ENCODE peak calls at places on chromosomes 13 and 19, in four cellular contexts. G is activated B cell treated with CpG ODN at 0.5 μM for 24 hours, N is AG10803, W is tibial artery. T is an unnamed sample.

GRCh38 chr13:88887045-88887662 is 1216.0 kb downstream of the SLITRK5 start:
- DNase-seq in G (no peak), W (no peak), N (no peak), T (no peak)

GRCh38 chr19:7373862-7374261 is 25.1 kb downstream of the ARHGEF18 start:
- DNase-seq in G (no peak), W (no peak), N (no peak), T (no peak)

GRCh38 chr13:50529154-50529882 is 314.2 kb downstream of the DLEU7 start:
- DNase-seq in G (no peak), W (peak), N (peak), T (peak)

GRCh38 chr13:19159181-19159580 is 22.4 kb downstream of the TUBA3C start:
- DNase-seq in G (no peak), W (no peak), N (no peak), T (no peak)

GRCh38 chr19:51098366-51099069 is 9.7 kb downstream of the CTU1 start:
- DNase-seq in W (no peak), N (no peak), G (no peak), T (peak)

GRCh38 chr19:54430306-54431254 is 15.3 kb downstream of the TTYH1 start:
- DNase-seq in W (no peak), N (no peak), G (peak), T (peak)

GRCh38 chr19:35144600-35145436 is 1.8 kb downstream of the FXYD7 start:
- DNase-seq in W (no peak), G (no peak), N (no peak), T (no peak)

GRCh38 chr19:3507371-3508120 is 1.4 kb downstream of the FZR1 start:
- DNase-seq in N (no peak), G (no peak), W (no peak), T (peak)

GRCh38 chr13:46629811-46630413 is 76.9 kb downstream of the LRCH1 start:
- DNase-seq in N (no peak), G (no peak), W (no peak), T (no peak)

GRCh38 chr13:112417079-112417478 is 40.9 kb downstream of the SPACA7 start:
- DNase-seq in W (no peak), G (no peak), N (no peak), T (no peak)

GRCh38 chr19:8569066-8569761 is 8.0 kb downstream of the MYO1F start:
- DNase-seq in G (peak), W (peak), N (peak), T (peak)

GRCh38 chr19:7179917-7180306 is 110.4 kb downstream of the ZNF557 start:
- DNase-seq in G (no peak), N (no peak), W (no peak), T (no peak)

GRCh38 chr19:3539743-3540118 is 757 bp downstream of the TEKTIP1 start:
- DNase-seq in W (no peak), N (no peak), G (no peak), T (no peak)

GRCh38 chr19:1975081-1975480 is 34.1 kb downstream of the CSNK1G2 start:
- DNase-seq in N (no peak), G (no peak), W (no peak), T (no peak)

GRCh38 chr13:113861433-113862030 is 2.3 kb downstream of the GAS6 start:
- DNase-seq in N (no peak), G (no peak), W (no peak), T (no peak)

GRCh38 chr13:50323440-50324070 is 308.3 kb downstream of the KCNRG start:
- DNase-seq in W (no peak), G (no peak), N (peak), T (no peak)

GRCh38 chr13:63948045-63948444 is 2532.4 kb upstream of the PCDH20 start:
- DNase-seq in W (no peak), N (no peak), G (no peak), T (no peak)

GRCh38 chr13:102089177-102089576 is 312.7 kb downstream of the FGF14 start:
- DNase-seq in G (no peak), W (no peak), N (peak), T (no peak)

GRCh38 chr13:94352057-94352456 is 127.4 kb downstream of the DCT start:
- DNase-seq in G (no peak), W (no peak), N (no peak), T (no peak)

GRCh38 chr19:18300930-18301717 is 19.7 kb upstream of the JUND start:
- DNase-seq in N (peak), G (no peak), W (peak), T (peak)

GRCh38 chr13:28100149-28101121 is at the start of gene FLT3:
- DNase-seq in W (no peak), G (peak), N (peak), T (peak)

GRCh38 chr13:40350283-40350992 is 316.0 kb downstream of the FOXO1 start:
- DNase-seq in N (no peak), W (no peak), G (no peak), T (no peak)

GRCh38 chr19:12293771-12294307 is 844 bp downstream of the ZNF44 start:
- DNase-seq in W (peak), N (peak), G (peak), T (peak)

GRCh38 chr13:76992548-76993001 is 694 bp downstream of the CLN5 start:
- DNase-seq in G (peak), W (peak), N (peak), T (peak)

GRCh38 chr19:799076-799881 is 2.0 kb downstream of the PTBP1 start:
- DNase-seq in N (peak), W (no peak), G (no peak), T (peak)

GRCh38 chr19:5143471-5144411 is 174.8 kb downstream of the KDM4B start:
- DNase-seq in G (peak), W (no peak), N (no peak), T (peak)

GRCh38 chr13:33228645-33229445 is 56.7 kb downstream of the STARD13 start:
- DNase-seq in W (no peak), N (peak), G (no peak), T (no peak)

GRCh38 chr19:35977446-35978222 is 17.4 kb upstream of the SDHAF1 start:
- DNase-seq in N (no peak), G (no peak), W (no peak), T (peak)

GRCh38 chr13:101434486-101434885 is 18.0 kb upstream of the ITGBL1 start:
- DNase-seq in N (peak), G (no peak), W (no peak), T (no peak)

GRCh38 chr19:14511245-14511625 is 7.0 kb downstream of the DNAJB1 start:
- DNase-seq in W (no peak), N (no peak), G (no peak), T (no peak)

GRCh38 chr13:52695856-52696255 is 43.2 kb downstream of the SUGT1 start:
- DNase-seq in G (no peak), W (no peak), N (peak), T (no peak)

GRCh38 chr19:42255766-42256750 is 1.1 kb upstream of the ERF start:
- DNase-seq in N (peak), W (peak), G (no peak), T (peak)

GRCh38 chr13:39945226-39945625 is 289.8 kb downstream of the COG6 start:
- DNase-seq in W (no peak), N (no peak), G (no peak), T (peak)

GRCh38 chr19:47057328-47057727 is 8.9 kb upstream of the TMEM160 start:
- DNase-seq in W (no peak), G (no peak), N (no peak), T (no peak)

GRCh38 chr19:47058621-47059020 is 10.2 kb upstream of the TMEM160 start:
- DNase-seq in G (no peak), W (no peak), N (no peak), T (no peak)

GRCh38 chr19:47056416-47056815 is 8.0 kb upstream of the TMEM160 start:
- DNase-seq in W (no peak), N (no peak), G (no peak), T (no peak)
- TF ChIP-seq CTCF in W (no peak), N (no peak), G (no peak), T (no peak)

GRCh38 chr19:46605356-46605821 is 4.3 kb downstream of the CALM3 start:
- DNase-seq in N (no peak), W (no peak), G (no peak), T (no peak)

GRCh38 chr19:46606019-46606418 is 4.9 kb downstream of the CALM3 start:
- DNase-seq in W (no peak), G (no peak), N (no peak), T (no peak)

GRCh38 chr19:46603195-46603637 is 2.1 kb downstream of the CALM3 start:
- DNase-seq in N (no peak), G (no peak), W (no peak), T (no peak)

GRCh38 chr19:46603752-46604241 is 2.7 kb downstream of the CALM3 start:
- DNase-seq in N (no peak), G (no peak), W (no peak), T (no peak)

DNA sequence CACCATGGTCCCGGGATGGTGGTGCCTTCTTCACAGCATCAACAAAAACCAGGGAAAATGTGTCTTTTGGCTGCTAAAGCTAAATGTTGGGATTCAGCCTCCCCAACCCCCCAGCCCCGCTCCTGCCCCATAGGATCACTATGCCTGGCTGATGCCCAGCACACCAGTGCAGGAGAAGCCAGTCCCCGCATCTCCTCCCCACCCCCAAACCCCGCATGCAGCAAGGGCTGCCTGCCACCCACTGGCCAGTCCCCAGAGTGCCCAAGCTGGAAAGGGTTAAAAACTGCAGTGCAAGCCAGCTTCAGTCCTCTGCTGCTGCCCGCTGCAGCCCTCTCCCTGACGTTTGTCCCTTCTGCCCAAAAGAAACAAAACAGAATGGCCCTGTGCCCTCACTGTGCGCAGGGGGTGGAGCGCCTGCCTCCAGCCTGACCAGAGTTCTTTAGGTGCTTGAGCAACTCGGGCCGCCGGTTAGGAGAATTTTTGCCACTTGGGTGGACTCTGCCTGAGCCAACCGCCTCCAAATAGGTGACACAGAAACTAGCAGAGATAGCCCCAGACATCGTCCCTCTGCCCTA is 3.7 kb downstream of the CALM3 start:
- DNase-seq in N (no peak), W (peak), G (no peak), T (no peak)
- TF ChIP-seq CTCF in N (peak), W (peak), G (no peak), T (no peak)

GRCh38 chr13:59337070-59337469 is 826.7 kb downstream of the DIAPH3 start:
- DNase-seq in G (no peak), W (no peak), N (no peak), T (no peak)
- TF ChIP-seq CTCF in G (no peak), W (no peak), N (no peak), T (no peak)

GRCh38 chr19:23718802-23719201 is 31.8 kb upstream of the ZNF675 start:
- DNase-seq in N (no peak), G (no peak), W (no peak), T (no peak)
- TF ChIP-seq CTCF in N (no peak), G (no peak), W (no peak), T (no peak)

GRCh38 chr13:66835040-66835628 is 395.0 kb downstream of the PCDH9 start:
- DNase-seq in W (peak), N (no peak), G (no peak), T (no peak)
- TF ChIP-seq CTCF in W (no peak), N (no peak), G (no peak), T (no peak)

GRCh38 chr13:42752731-42753130 is 28.7 kb upstream of the FAM216B start:
- DNase-seq in N (no peak), W (no peak), G (no peak), T (no peak)
- TF ChIP-seq CTCF in N (no peak), W (no peak), G (no peak), T (no peak)

GRCh38 chr13:23579072-23579885 is 9.1 kb downstream of the TNFRSF19 start:
- DNase-seq in N (peak), W (peak), G (peak), T (peak)

GRCh38 chr13:23579886-23580706 is 9.9 kb downstream of the TNFRSF19 start:
- DNase-seq in N (no peak), G (no peak), W (no peak), T (no peak)

GRCh38 chr13:23575632-23576031 is 5.4 kb downstream of the TNFRSF19 start:
- DNase-seq in N (no peak), W (no peak), G (no peak), T (no peak)

GRCh38 chr13:23574421-23574820 is 4.2 kb downstream of the TNFRSF19 start:
- DNase-seq in N (no peak), W (no peak), G (no peak), T (no peak)

DNA sequence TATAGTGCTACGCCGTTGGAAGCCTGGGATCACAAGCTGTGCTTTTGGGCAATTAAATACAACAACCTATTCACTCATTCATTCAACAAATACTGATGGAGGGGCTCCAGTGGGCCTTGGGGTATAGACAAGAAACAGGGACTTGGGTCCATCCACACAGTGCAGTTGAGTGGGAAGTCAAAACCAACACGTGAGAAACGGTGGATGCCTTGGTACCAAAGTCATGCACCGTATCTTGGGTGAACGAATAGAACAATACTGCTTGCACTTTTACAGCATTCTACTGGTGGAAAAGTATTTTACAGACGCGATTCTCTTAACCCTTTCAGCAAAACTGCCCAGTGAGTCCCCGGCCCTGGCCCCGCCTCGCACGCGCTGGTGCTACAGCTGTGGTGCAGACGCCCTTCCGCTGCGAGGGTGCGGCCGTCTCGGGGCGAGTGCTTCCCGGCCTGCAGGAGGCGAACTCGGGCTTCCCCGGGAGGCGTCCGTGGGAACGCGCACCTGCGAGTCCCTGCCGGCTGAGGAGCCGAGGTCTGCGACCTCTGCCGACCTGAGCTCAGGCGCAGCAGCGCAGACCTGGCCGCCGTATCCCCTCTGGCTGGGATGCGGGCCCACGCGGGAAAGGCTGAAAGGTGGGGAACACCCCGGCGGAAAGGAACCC is 8.3 kb downstream of the TNFRSF19 start:
- DNase-seq in N (peak), G (peak), W (peak), T (peak)
- TF ChIP-seq CTCF in N (peak), G (no peak), W (peak), T (peak)

GRCh38 chr19:48085077-48085476 is 25.5 kb downstream of the PLA2G4C start:
- DNase-seq in N (no peak), W (no peak), G (no peak), T (no peak)

GRCh38 chr19:48090281-48090802 is 20.3 kb downstream of the PLA2G4C start:
- DNase-seq in W (no peak), N (peak), G (no peak), T (no peak)

DNA sequence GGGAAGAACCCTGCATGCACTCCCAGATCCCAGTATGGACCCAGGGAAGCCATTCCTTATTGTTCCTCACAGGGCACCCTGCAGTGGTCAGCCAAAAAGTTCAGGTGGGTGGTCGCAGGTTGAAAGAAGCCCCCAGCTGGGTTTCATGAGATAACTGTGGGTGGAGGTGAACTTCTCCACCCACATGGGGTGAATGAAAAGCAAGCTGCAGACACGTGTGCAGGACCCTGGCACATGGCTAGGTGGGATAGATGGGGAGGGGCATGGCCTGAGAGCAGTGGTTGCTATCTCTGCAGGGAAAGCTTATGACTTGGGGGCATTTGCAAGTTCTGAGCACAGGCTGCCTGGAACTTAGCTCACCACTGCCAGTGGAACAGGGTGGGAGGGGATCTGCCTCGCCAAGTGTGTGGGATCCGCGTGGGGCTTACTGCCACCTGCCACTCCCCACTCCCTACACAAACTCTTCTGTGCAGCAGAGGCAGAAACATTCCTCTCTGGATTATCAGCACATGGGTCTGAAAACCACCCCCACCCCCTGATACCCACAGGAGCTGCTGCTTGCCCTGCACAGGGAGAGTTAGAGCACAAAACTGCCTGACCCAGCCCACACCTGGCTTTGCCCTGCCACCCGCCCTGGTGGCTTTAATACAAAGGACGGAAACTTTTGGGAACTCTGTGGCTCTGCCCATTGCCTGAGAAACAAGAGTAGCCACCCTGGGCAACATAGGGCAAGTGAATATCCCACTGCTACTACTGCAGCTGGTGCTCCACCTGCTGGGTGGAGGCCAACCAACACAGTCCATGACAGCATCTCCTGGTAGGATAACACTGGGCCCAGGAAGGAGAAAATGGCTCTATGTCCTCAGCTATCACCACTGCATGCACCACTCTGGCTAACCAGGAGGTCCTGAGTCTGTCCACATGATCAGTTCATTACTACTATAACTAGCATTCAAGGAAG is 24.4 kb downstream of the PLA2G4C start:
- DNase-seq in W (no peak), N (no peak), G (no peak), T (no peak)
- TF ChIP-seq CTCF in W (no peak), N (no peak), G (no peak), T (no peak)

DNA sequence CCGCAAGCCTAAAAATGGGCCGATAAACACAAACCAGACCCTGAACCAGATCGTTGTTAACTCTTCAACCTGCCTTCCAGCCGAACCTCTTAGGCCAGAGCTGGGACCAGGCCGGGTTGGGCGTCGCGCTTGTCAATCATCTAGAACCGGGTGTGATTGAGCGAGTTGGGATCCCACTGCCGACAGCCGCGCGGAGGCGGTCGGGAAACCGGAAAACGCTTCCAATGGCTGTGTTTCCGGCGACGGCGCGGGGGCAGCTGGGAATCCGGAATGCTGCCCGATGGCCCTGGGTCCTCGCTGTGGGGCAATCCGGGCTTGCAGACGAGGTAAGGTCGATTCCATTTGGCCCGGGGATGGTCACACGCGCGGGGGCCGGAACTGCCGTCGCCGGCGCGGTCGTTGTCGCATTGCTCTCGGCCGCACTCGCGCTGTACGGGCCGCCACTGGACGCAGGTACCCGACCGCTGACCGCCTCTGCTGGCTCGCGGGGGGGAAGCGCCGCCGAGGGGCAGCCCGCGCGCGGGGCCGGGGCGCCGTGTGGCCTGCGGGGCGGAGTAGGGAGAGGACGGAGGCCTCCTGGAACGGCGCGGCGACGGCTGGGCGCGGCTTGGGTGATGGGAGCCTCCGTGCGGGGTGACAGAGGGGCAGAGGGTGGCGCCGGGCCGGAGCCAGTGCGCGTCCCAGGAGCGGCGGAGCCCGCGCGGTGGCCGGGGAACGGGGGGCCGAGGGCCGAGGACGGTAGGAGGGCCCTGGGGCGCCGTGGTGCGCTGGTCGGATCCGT is at the start of gene NAXD:
- DNase-seq in W (peak), N (peak), G (peak), T (peak)
- TF ChIP-seq CTCF in W (peak), N (no peak), G (no peak), T (peak)

DNA sequence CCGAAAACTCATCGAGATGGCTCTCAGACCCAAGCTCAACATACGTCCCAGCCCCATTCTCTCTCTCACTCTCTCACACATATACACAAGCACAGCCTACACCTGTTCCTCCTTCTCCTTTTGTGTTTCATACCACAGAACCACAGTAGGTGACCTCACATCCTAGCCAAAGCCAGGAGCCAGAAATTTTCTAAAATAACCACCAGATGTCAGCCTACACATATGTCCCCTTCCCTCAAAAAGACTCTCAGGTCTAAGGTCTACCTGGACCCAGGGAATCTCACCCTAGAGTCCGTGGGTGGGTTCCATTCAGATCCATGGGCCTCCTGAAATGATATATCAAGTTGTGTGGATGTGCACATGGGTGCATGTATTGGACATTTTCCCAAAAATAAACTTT is 104.2 kb upstream of the IPO5 start:
- DNase-seq in W (no peak), G (no peak), N (peak), T (no peak)
- TF ChIP-seq CTCF in W (no peak), G (no peak), N (peak), T (no peak)